ENCODE peak calls at places on chromosomes 5 and 9, in nine cellular contexts. One of them, this sample, is unnamed.

GRCh38 chr5:174222891-174223290 is 177.4 kb downstream of the NSG2 start:
- DNase-seq in body of pancreas: no peak
- DNase-seq in breast epithelium: no peak
- DNase-seq in HCT116: no peak
- DNase-seq in suprapubic skin: no peak
- DNase-seq in heart left ventricle: no peak
- DNase-seq in uterus: no peak
- DNase-seq in esophagus squamous epithelium: no peak
- DNase-seq in GM12878: no peak
- DNase-seq in this sample: no peak

GRCh38 chr5:60843693-60844428 is at the start of gene ELOVL7:
- DNase-seq in GM12878: no peak
- DNase-seq in heart left ventricle: no peak
- DNase-seq in body of pancreas: peak; percentile 93
- DNase-seq in breast epithelium: peak; percentile 73
- DNase-seq in HCT116: peak; percentile 66
- DNase-seq in uterus: no peak
- DNase-seq in esophagus squamous epithelium: no peak
- DNase-seq in suprapubic skin: no peak
- DNase-seq in this sample: peak; percentile 15

GRCh38 chr5:52132053-52132452 is 655.7 kb upstream of the ITGA1 start:
- DNase-seq in body of pancreas: no peak
- DNase-seq in heart left ventricle: no peak
- DNase-seq in esophagus squamous epithelium: no peak
- DNase-seq in HCT116: no peak
- DNase-seq in GM12878: no peak
- DNase-seq in suprapubic skin: no peak
- DNase-seq in breast epithelium: no peak
- DNase-seq in uterus: no peak
- DNase-seq in this sample: no peak

GRCh38 chr5:181187500-181188213 is 17.3 kb downstream of the TRIM7 start:
- DNase-seq in HCT116: peak; percentile 86
- DNase-seq in GM12878: no peak
- DNase-seq in breast epithelium: peak; percentile 88
- DNase-seq in heart left ventricle: peak; percentile 76
- DNase-seq in suprapubic skin: peak; percentile 92
- DNase-seq in esophagus squamous epithelium: no peak
- DNase-seq in body of pancreas: peak; percentile 83
- DNase-seq in uterus: peak; percentile 83
- DNase-seq in this sample: peak; percentile 49

GRCh38 chr5:79330071-79330470 is 94.1 kb downstream of the JMY start:
- DNase-seq in suprapubic skin: no peak
- DNase-seq in esophagus squamous epithelium: no peak
- DNase-seq in breast epithelium: no peak
- DNase-seq in uterus: no peak
- DNase-seq in HCT116: no peak
- DNase-seq in GM12878: no peak
- DNase-seq in body of pancreas: no peak
- DNase-seq in heart left ventricle: no peak
- DNase-seq in this sample: no peak

GRCh38 chr9:129007766-129008468 is 20.2 kb downstream of the SH3GLB2 start:
- DNase-seq in breast epithelium: no peak
- DNase-seq in GM12878: no peak
- DNase-seq in suprapubic skin: no peak
- DNase-seq in heart left ventricle: no peak
- DNase-seq in body of pancreas: no peak
- DNase-seq in HCT116: no peak
- DNase-seq in uterus: no peak
- DNase-seq in esophagus squamous epithelium: no peak
- DNase-seq in this sample: no peak

GRCh38 chr5:23506329-23507236 is 826 bp upstream of the PRDM9 start:
- DNase-seq in uterus: no peak
- DNase-seq in suprapubic skin: no peak
- DNase-seq in body of pancreas: no peak
- DNase-seq in heart left ventricle: no peak
- DNase-seq in esophagus squamous epithelium: no peak
- DNase-seq in breast epithelium: no peak
- DNase-seq in GM12878: no peak
- DNase-seq in HCT116: no peak
- DNase-seq in this sample: no peak

GRCh38 chr5:30581198-30581925 is 612.1 kb upstream of the CDH6 start:
- DNase-seq in GM12878: no peak
- DNase-seq in suprapubic skin: no peak
- DNase-seq in uterus: no peak
- DNase-seq in body of pancreas: no peak
- DNase-seq in HCT116: no peak
- DNase-seq in heart left ventricle: no peak
- DNase-seq in breast epithelium: no peak
- DNase-seq in esophagus squamous epithelium: no peak
- DNase-seq in this sample: no peak

GRCh38 chr9:38127271-38127839 is 58.3 kb upstream of the SHB start:
- DNase-seq in breast epithelium: no peak
- DNase-seq in suprapubic skin: no peak
- DNase-seq in body of pancreas: no peak
- DNase-seq in HCT116: no peak
- DNase-seq in uterus: no peak
- DNase-seq in GM12878: no peak
- DNase-seq in esophagus squamous epithelium: no peak
- DNase-seq in heart left ventricle: no peak
- DNase-seq in this sample: no peak

GRCh38 chr5:172782169-172783039 is 11.4 kb upstream of the DUSP1 start:
- DNase-seq in HCT116: no peak
- DNase-seq in breast epithelium: no peak
- DNase-seq in GM12878: no peak
- DNase-seq in esophagus squamous epithelium: no peak
- DNase-seq in suprapubic skin: no peak
- DNase-seq in body of pancreas: peak; percentile 1
- DNase-seq in uterus: no peak
- DNase-seq in heart left ventricle: no peak
- DNase-seq in this sample: no peak

GRCh38 chr5:81848368-81848767 is 97.5 kb upstream of the SSBP2 start:
- DNase-seq in body of pancreas: peak; percentile 66
- DNase-seq in esophagus squamous epithelium: no peak
- DNase-seq in uterus: no peak
- DNase-seq in heart left ventricle: no peak
- DNase-seq in HCT116: no peak
- DNase-seq in GM12878: no peak
- DNase-seq in breast epithelium: no peak
- DNase-seq in suprapubic skin: no peak
- DNase-seq in this sample: no peak

GRCh38 chr5:102649731-102650130 is 105.4 kb upstream of the PAM start:
- DNase-seq in breast epithelium: no peak
- DNase-seq in suprapubic skin: no peak
- DNase-seq in GM12878: no peak
- DNase-seq in HCT116: no peak
- DNase-seq in heart left ventricle: no peak
- DNase-seq in body of pancreas: no peak
- DNase-seq in uterus: no peak
- DNase-seq in esophagus squamous epithelium: no peak
- DNase-seq in this sample: no peak

GRCh38 chr9:121472361-121472910 is 27.2 kb downstream of the GGTA1 start:
- DNase-seq in HCT116: no peak
- DNase-seq in suprapubic skin: no peak
- DNase-seq in breast epithelium: no peak
- DNase-seq in GM12878: no peak
- DNase-seq in esophagus squamous epithelium: no peak
- DNase-seq in uterus: no peak
- DNase-seq in body of pancreas: no peak
- DNase-seq in heart left ventricle: no peak
- DNase-seq in this sample: no peak

GRCh38 chr9:90288275-90288639 is 354.4 kb downstream of the DIRAS2 start:
- DNase-seq in heart left ventricle: no peak
- DNase-seq in GM12878: no peak
- DNase-seq in breast epithelium: no peak
- DNase-seq in uterus: no peak
- DNase-seq in HCT116: no peak
- DNase-seq in esophagus squamous epithelium: no peak
- DNase-seq in suprapubic skin: no peak
- DNase-seq in body of pancreas: no peak
- DNase-seq in this sample: no peak

GRCh38 chr9:90285946-90286345 is 356.7 kb downstream of the DIRAS2 start:
- DNase-seq in esophagus squamous epithelium: no peak
- DNase-seq in uterus: no peak
- DNase-seq in body of pancreas: no peak
- DNase-seq in heart left ventricle: no peak
- DNase-seq in breast epithelium: no peak
- DNase-seq in GM12878: no peak
- DNase-seq in suprapubic skin: no peak
- DNase-seq in HCT116: no peak
- DNase-seq in this sample: no peak

GRCh38 chr9:90290716-90291485 is 351.7 kb downstream of the DIRAS2 start:
- DNase-seq in heart left ventricle: no peak
- DNase-seq in esophagus squamous epithelium: no peak
- DNase-seq in uterus: no peak
- DNase-seq in HCT116: no peak
- DNase-seq in suprapubic skin: no peak
- DNase-seq in body of pancreas: no peak
- DNase-seq in GM12878: no peak
- DNase-seq in breast epithelium: no peak
- DNase-seq in this sample: no peak

DNA sequence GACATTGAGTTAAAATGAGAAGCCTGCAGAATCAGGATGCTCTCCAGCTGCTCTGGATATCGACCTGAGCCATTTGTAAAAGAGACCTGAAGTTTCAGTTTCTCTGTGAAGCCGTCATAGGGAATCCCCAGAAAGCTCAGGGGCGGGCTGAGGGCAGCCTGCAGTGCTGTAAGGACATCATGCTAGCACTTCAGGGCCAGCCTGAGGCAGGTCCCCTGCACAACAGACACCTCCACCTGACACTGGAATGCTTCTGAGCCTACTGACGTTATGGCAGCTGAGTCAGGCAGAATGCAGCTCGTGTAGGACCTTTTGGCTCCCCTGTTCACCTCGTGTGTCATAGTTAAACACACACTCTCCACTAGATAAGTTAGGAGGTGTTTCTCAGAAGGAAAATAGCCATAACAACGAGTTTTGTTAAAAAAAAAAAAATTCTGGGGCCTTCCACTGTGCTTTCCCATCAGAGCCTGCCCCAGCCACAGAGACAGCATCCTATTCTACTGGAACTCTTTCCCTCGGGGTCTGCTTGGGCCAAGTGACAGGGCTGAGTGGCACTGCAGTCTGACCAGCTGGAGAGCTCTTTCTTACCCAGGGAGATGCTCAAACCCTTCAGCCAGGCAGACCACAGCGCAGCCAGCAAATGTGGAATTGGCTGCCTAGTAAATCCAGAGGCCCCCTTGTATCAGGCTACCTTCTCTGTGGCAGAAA is 354.9 kb downstream of the DIRAS2 start:
- DNase-seq in GM12878: peak; percentile 48
- DNase-seq in suprapubic skin: no peak
- DNase-seq in breast epithelium: no peak
- DNase-seq in heart left ventricle: no peak
- DNase-seq in uterus: no peak
- DNase-seq in HCT116: no peak
- DNase-seq in esophagus squamous epithelium: no peak
- DNase-seq in body of pancreas: no peak
- DNase-seq in this sample: no peak
- TF ChIP-seq POLR2A in GM12878: peak; percentile 66
- TF ChIP-seq POLR2A in suprapubic skin: no peak
- TF ChIP-seq POLR2A in breast epithelium: no peak
- TF ChIP-seq POLR2A in heart left ventricle: no peak
- TF ChIP-seq POLR2A in uterus: no peak
- TF ChIP-seq POLR2A in HCT116: no peak
- TF ChIP-seq POLR2A in esophagus squamous epithelium: no peak
- TF ChIP-seq POLR2A in body of pancreas: no peak
- TF ChIP-seq POLR2A in this sample: no peak

GRCh38 chr5:17157294-17157693 is 60.1 kb upstream of the BASP1 start:
- DNase-seq in uterus: no peak
- DNase-seq in GM12878: no peak
- DNase-seq in suprapubic skin: no peak
- DNase-seq in body of pancreas: no peak
- DNase-seq in breast epithelium: no peak
- DNase-seq in esophagus squamous epithelium: no peak
- DNase-seq in HCT116: no peak
- DNase-seq in heart left ventricle: no peak
- DNase-seq in this sample: no peak
- TF ChIP-seq POLR2A in uterus: no peak
- TF ChIP-seq POLR2A in GM12878: no peak
- TF ChIP-seq POLR2A in suprapubic skin: no peak
- TF ChIP-seq POLR2A in body of pancreas: no peak
- TF ChIP-seq POLR2A in breast epithelium: no peak
- TF ChIP-seq POLR2A in esophagus squamous epithelium: no peak
- TF ChIP-seq POLR2A in HCT116: no peak
- TF ChIP-seq POLR2A in heart left ventricle: no peak
- TF ChIP-seq POLR2A in this sample: no peak

GRCh38 chr9:98989036-98990000 is 45.6 kb downstream of the COL15A1 start:
- DNase-seq in uterus: peak; percentile 71
- DNase-seq in HCT116: peak; percentile 40
- DNase-seq in esophagus squamous epithelium: no peak
- DNase-seq in heart left ventricle: peak; percentile 92
- DNase-seq in GM12878: peak; percentile 8
- DNase-seq in suprapubic skin: peak; percentile 86
- DNase-seq in breast epithelium: no peak
- DNase-seq in body of pancreas: peak; percentile 51
- DNase-seq in this sample: peak; percentile 99
- TF ChIP-seq POLR2A in uterus: no peak
- TF ChIP-seq POLR2A in HCT116: no peak
- TF ChIP-seq POLR2A in esophagus squamous epithelium: no peak
- TF ChIP-seq POLR2A in heart left ventricle: no peak
- TF ChIP-seq POLR2A in GM12878: no peak
- TF ChIP-seq POLR2A in suprapubic skin: no peak
- TF ChIP-seq POLR2A in breast epithelium: no peak
- TF ChIP-seq POLR2A in body of pancreas: no peak
- TF ChIP-seq POLR2A in this sample: no peak

GRCh38 chr5:43019293-43019614 is 20.9 kb downstream of the ANXA2R start:
- DNase-seq in GM12878: no peak
- DNase-seq in esophagus squamous epithelium: no peak
- DNase-seq in suprapubic skin: no peak
- DNase-seq in body of pancreas: no peak
- DNase-seq in uterus: no peak
- DNase-seq in heart left ventricle: no peak
- DNase-seq in breast epithelium: no peak
- DNase-seq in HCT116: no peak
- DNase-seq in this sample: no peak

GRCh38 chr5:43016217-43016779 is 23.8 kb downstream of the ANXA2R start:
- DNase-seq in GM12878: no peak
- DNase-seq in uterus: no peak
- DNase-seq in breast epithelium: no peak
- DNase-seq in esophagus squamous epithelium: no peak
- DNase-seq in HCT116: no peak
- DNase-seq in heart left ventricle: no peak
- DNase-seq in suprapubic skin: no peak
- DNase-seq in body of pancreas: no peak
- DNase-seq in this sample: no peak

GRCh38 chr5:43020294-43020711 is 19.8 kb downstream of the ANXA2R start:
- DNase-seq in uterus: no peak
- DNase-seq in GM12878: no peak
- DNase-seq in HCT116: no peak
- DNase-seq in suprapubic skin: no peak
- DNase-seq in esophagus squamous epithelium: no peak
- DNase-seq in body of pancreas: no peak
- DNase-seq in breast epithelium: no peak
- DNase-seq in heart left ventricle: no peak
- DNase-seq in this sample: no peak

GRCh38 chr5:43017438-43017820 is 22.7 kb downstream of the ANXA2R start:
- DNase-seq in breast epithelium: no peak
- DNase-seq in heart left ventricle: peak; percentile 50
- DNase-seq in suprapubic skin: no peak
- DNase-seq in uterus: no peak
- DNase-seq in body of pancreas: no peak
- DNase-seq in esophagus squamous epithelium: no peak
- DNase-seq in HCT116: no peak
- DNase-seq in GM12878: no peak
- DNase-seq in this sample: no peak

GRCh38 chr5:43019615-43020293 is 20.4 kb downstream of the ANXA2R start:
- DNase-seq in heart left ventricle: peak; percentile 64
- DNase-seq in breast epithelium: peak; percentile 55
- DNase-seq in suprapubic skin: peak; percentile 78
- DNase-seq in uterus: no peak
- DNase-seq in HCT116: peak; percentile 87
- DNase-seq in esophagus squamous epithelium: peak; percentile 62
- DNase-seq in GM12878: no peak
- DNase-seq in body of pancreas: peak; percentile 75
- DNase-seq in this sample: no peak
- TF ChIP-seq POLR2A in heart left ventricle: no peak
- TF ChIP-seq POLR2A in breast epithelium: no peak
- TF ChIP-seq POLR2A in suprapubic skin: no peak
- TF ChIP-seq POLR2A in uterus: no peak
- TF ChIP-seq POLR2A in HCT116: no peak
- TF ChIP-seq POLR2A in esophagus squamous epithelium: peak; percentile 52
- TF ChIP-seq POLR2A in GM12878: peak; percentile 57
- TF ChIP-seq POLR2A in body of pancreas: no peak
- TF ChIP-seq POLR2A in this sample: no peak